ENCODE peak calls at places on chromosomes 7 and 10, in nine cellular contexts. T is RCC 7860, P is NT2/D1, J is lower leg skin, A is amniotic stem cell, V is foreskin fibroblast, S is testis, I is HCT116, K is BJ. O is an unnamed sample.

GRCh38 chr10:18328941-18329340 is 188.7 kb downstream of the CACNB2 start:
- DNase-seq in V (no peak), P (no peak), S (no peak), K (no peak), T (no peak), I (no peak), J (no peak), A (no peak), O (no peak)

GRCh38 chr10:22369433-22370072 is 24.3 kb downstream of the SPAG6 start:
- DNase-seq in V (peak; percentile 32), S (no peak), A (no peak), P (no peak), I (peak; percentile 10), J (no peak), K (no peak), T (peak; percentile 35), O (no peak)

GRCh38 chr7:64882341-64883112 is 20.5 kb upstream of the ZNF273 start:
- DNase-seq in V (no peak), I (no peak), S (peak; percentile 75), A (no peak), T (no peak), J (peak; percentile 89), P (peak; percentile 57), K (no peak), O (no peak)

GRCh38 chr10:66586073-66586472 is 339.8 kb upstream of the LRRTM3 start:
- DNase-seq in K (no peak), S (peak; percentile 48), P (no peak), I (no peak), T (no peak), A (no peak), V (no peak), J (no peak), O (no peak)

GRCh38 chr10:49465717-49466116 is 69.8 kb upstream of the DRGX start:
- DNase-seq in P (peak; percentile 6), S (no peak), T (no peak), V (no peak), K (no peak), A (no peak), I (no peak), J (no peak), O (no peak)

GRCh38 chr7:54932818-54933543 is 85.8 kb upstream of the EGFR start:
- DNase-seq in J (peak; percentile 91), V (peak; percentile 75), I (peak; percentile 28), T (peak; percentile 73), A (peak; percentile 23), K (no peak), P (peak; percentile 62), S (peak; percentile 84), O (peak; percentile 64)

GRCh38 chr7:3103614-3104399 is 60.1 kb upstream of the CARD11 start:
- DNase-seq in J (no peak), P (no peak), K (no peak), A (no peak), V (no peak), I (no peak), S (peak; percentile 20), T (no peak), O (no peak)

GRCh38 chr10:76428541-76429330 is 997.3 kb downstream of the LRMDA start:
- DNase-seq in A (peak; percentile 68), P (no peak), K (peak; percentile 50), T (peak; percentile 77), V (peak; percentile 88), J (no peak), S (no peak), I (no peak), O (peak; percentile 91)

GRCh38 chr7:8286118-8286517 is 24.2 kb upstream of the ICA1 start:
- DNase-seq in V (no peak), I (no peak), J (no peak), T (no peak), K (no peak), S (no peak), A (no peak), P (no peak), O (no peak)

GRCh38 chr10:37488792-37489657 is 363.6 kb downstream of the ANKRD30A start:
- DNase-seq in P (no peak), I (no peak), J (no peak), A (no peak), S (no peak), K (no peak), T (peak; percentile 92), V (no peak), O (no peak)

GRCh38 chr10:59954296-59954695 is 47.9 kb upstream of the CCDC6 start:
- DNase-seq in T (no peak), V (no peak), A (no peak), K (no peak), I (no peak), J (no peak), P (no peak), S (no peak), O (peak; percentile 26)

GRCh38 chr7:23383225-23383624 is 84.1 kb downstream of the MALSU1 start:
- DNase-seq in T (no peak), S (no peak), I (no peak), K (no peak), A (no peak), V (peak; percentile 48), J (no peak), P (no peak), O (no peak)

GRCh38 chr10:43230909-43231522 is 35.8 kb downstream of the RASGEF1A start:
- DNase-seq in S (no peak), V (no peak), I (no peak), J (peak; percentile 57), T (no peak), A (no peak), K (no peak), P (no peak), O (no peak)